ENCODE peak calls at places on chromosomes 5 and 9, in seven cellular contexts. K is head of caudate nucleus, E is NCI-H510A, A is cardiac septum, G is kidney tubule cell, Y is substantia nigra, B is tibial artery. N is an unnamed sample.

GRCh38 chr9:16461851-16462250 is 408.6 kb downstream of the BNC2 start:
- DNase-seq in B (no peak), G (no peak), A (no peak), Y (no peak), E (no peak), K (no peak), N (no peak)

GRCh38 chr5:956941-957729 is 51.5 kb upstream of the NKD2 start:
- DNase-seq in K (no peak), B (no peak), E (no peak), Y (no peak), G (peak; percentile 84), A (peak; percentile 74), N (peak; percentile 53)

GRCh38 chr5:62575556-62575955 is 3.1 kb upstream of the LRRC70 start:
- DNase-seq in A (no peak), G (no peak), E (no peak), B (no peak), Y (no peak), K (no peak), N (no peak)

GRCh38 chr9:121684381-121685145 is 33.1 kb downstream of the DAB2IP start:
- DNase-seq in E (no peak), G (no peak), A (no peak), K (peak; percentile 71), Y (no peak), B (peak; percentile 46), N (no peak)

GRCh38 chr9:100350188-100350587 is 2.6 kb downstream of the TEX10 start:
- DNase-seq in E (no peak), K (no peak), G (peak; percentile 32), A (no peak), B (no peak), Y (no peak), N (no peak)

GRCh38 chr9:112743216-112743835 is 7.2 kb upstream of the SNX30 start:
- DNase-seq in B (no peak), K (no peak), Y (no peak), E (no peak), G (peak; percentile 14), A (no peak), N (no peak)

GRCh38 chr5:69502375-69503143 is 10.0 kb downstream of the OCLN start:
- DNase-seq in Y (no peak), B (no peak), E (no peak), G (peak; percentile 70), A (no peak), K (no peak), N (peak; percentile 63)

GRCh38 chr5:109105631-109106267 is 304.0 kb downstream of the PJA2 start:
- DNase-seq in G (peak; percentile 75), Y (no peak), B (no peak), A (no peak), K (no peak), E (no peak), N (peak; percentile 50)

GRCh38 chr9:7967851-7968250 is 168.3 kb upstream of the DMAC1 start:
- DNase-seq in A (no peak), G (peak; percentile 83), B (no peak), E (no peak), K (no peak), Y (no peak), N (no peak)

GRCh38 chr5:77636423-77637169 is 1.9 kb downstream of the OTP start:
- DNase-seq in K (no peak), E (no peak), B (no peak), Y (no peak), A (no peak), G (no peak), N (no peak)

GRCh38 chr5:137395011-137395755 is 103.9 kb downstream of the SPOCK1 start:
- DNase-seq in A (no peak), Y (no peak), E (no peak), K (no peak), G (peak; percentile 94), B (peak; percentile 37), N (peak; percentile 53)

GRCh38 chr9:8558176-8558575 is 758.6 kb upstream of the DMAC1 start:
- DNase-seq in G (peak; percentile 75), B (no peak), Y (no peak), E (no peak), K (no peak), A (no peak), N (peak; percentile 4)

GRCh38 chr5:138241688-138242547 is 28.8 kb upstream of the CDC23 start:
- DNase-seq in B (peak; percentile 22), Y (no peak), E (no peak), G (peak; percentile 22), K (peak; percentile 18), A (no peak), N (no peak)

GRCh38 chr9:131476777-131477345 is 25.9 kb upstream of the POMT1 start:
- DNase-seq in E (no peak), K (no peak), A (peak; percentile 77), B (no peak), G (no peak), Y (no peak), N (no peak)

GRCh38 chr9:111926421-111926875 is 29.8 kb downstream of the UGCG start:
- DNase-seq in E (no peak), G (peak; percentile 47), Y (no peak), B (peak; percentile 48), K (no peak), A (no peak), N (no peak)

GRCh38 chr5:132797651-132798050 is 15.5 kb upstream of the SOWAHA start:
- DNase-seq in A (no peak), Y (no peak), K (peak; percentile 72), G (no peak), E (no peak), B (no peak), N (no peak)

GRCh38 chr5:66362676-66363075 is 218.6 kb downstream of the SREK1 start:
- DNase-seq in E (no peak), K (no peak), G (no peak), A (no peak), B (no peak), Y (no peak), N (no peak)

GRCh38 chr5:99061711-99062110 is 132.9 kb upstream of the CHD1 start:
- DNase-seq in Y (no peak), A (no peak), B (no peak), K (no peak), G (peak; percentile 81), E (no peak), N (peak; percentile 37)

GRCh38 chr5:77355751-77356150 is 136.4 kb downstream of the WDR41 start:
- DNase-seq in K (no peak), Y (no peak), E (no peak), A (no peak), G (no peak), B (no peak), N (no peak)

GRCh38 chr9:69273162-69273561 is 51.9 kb upstream of the ENTREP1 start:
- DNase-seq in Y (no peak), B (no peak), A (no peak), E (no peak), K (no peak), G (no peak), N (no peak)

GRCh38 chr9:110777201-110777842 is 108.7 kb downstream of the MUSK start:
- DNase-seq in E (no peak), B (no peak), Y (no peak), A (no peak), G (no peak), K (no peak), N (no peak)

N was measured in RWPE1.